ENCODE peak calls at places on chromosomes 4 and X, in six cellular contexts. H, N, E, O, L and U are unnamed samples.

GRCh38 chrX:111387470-111387869 is 24.5 kb downstream of the DCX start:
- DNase-seq in H (no peak), N (no peak), E (no peak), O (no peak), L (no peak), U (no peak)

GRCh38 chr4:27082786-27083185 is 222.1 kb downstream of the STIM2 start:
- DNase-seq in H (no peak), N (no peak), E (no peak), O (no peak), L (peak; percentile 3), U (no peak)

GRCh38 chr4:85489273-85489672 is 14.3 kb downstream of the ARHGAP24 start:
- DNase-seq in H (no peak), N (no peak), E (no peak), O (no peak), L (no peak), U (no peak)

GRCh38 chr4:37132351-37132989 is 112.1 kb upstream of the NWD2 start:
- DNase-seq in H (no peak), N (no peak), E (no peak), O (no peak), L (no peak), U (peak; percentile 0)

GRCh38 chr4:8340721-8341680 is 71.4 kb downstream of the HTRA3 start:
- DNase-seq in H (no peak), N (no peak), E (no peak), O (no peak), L (peak; percentile 50), U (no peak)

GRCh38 chr4:141569141-141569540 is 67.2 kb upstream of the IL15 start:
- DNase-seq in H (no peak), N (no peak), E (no peak), O (peak; percentile 4), L (no peak), U (no peak)

GRCh38 chr4:86670739-86671138 is 76.6 kb downstream of the PTPN13 start:
- DNase-seq in H (no peak), N (peak; percentile 63), E (peak; percentile 6), O (peak; percentile 29), L (no peak), U (no peak)

GRCh38 chr4:104577405-104577804 is 82.7 kb upstream of the CXXC4 start:
- DNase-seq in H (no peak), N (no peak), E (no peak), O (no peak), L (no peak), U (no peak)

GRCh38 chrX:112043997-112044396 is 38.6 kb downstream of the TRPC5 start:
- DNase-seq in H (peak; percentile 50), N (peak; percentile 38), E (no peak), O (no peak), L (no peak), U (peak; percentile 15)

GRCh38 chrX:150364347-150365050 is 1.4 kb downstream of the MAMLD1 start:
- DNase-seq in H (no peak), N (no peak), E (no peak), O (no peak), L (peak; percentile 24), U (no peak)

GRCh38 chr4:75011131-75011795 is 78.3 kb downstream of the PARM1 start:
- DNase-seq in H (no peak), N (no peak), E (no peak), O (no peak), L (no peak), U (no peak)

GRCh38 chr4:163911891-163912290 is 417.4 kb downstream of the TMA16 start:
- DNase-seq in H (no peak), N (no peak), E (no peak), O (no peak), L (no peak), U (no peak)

GRCh38 chr4:170089274-170089742 is 448 bp downstream of the AADAT start:
- DNase-seq in H (no peak), N (no peak), E (no peak), O (peak; percentile 16), L (peak; percentile 42), U (peak; percentile 63)

GRCh38 chr4:94244087-94244828 is 36.6 kb downstream of the SMARCAD1 start:
- DNase-seq in H (no peak), N (no peak), E (no peak), O (no peak), L (no peak), U (no peak)

GRCh38 chrX:115562492-115562872 is 1.5 kb downstream of the PLS3 start:
- DNase-seq in H (no peak), N (peak; percentile 66), E (no peak), O (no peak), L (peak; percentile 19), U (no peak)

GRCh38 chr4:23788460-23788859 is 101.4 kb downstream of the PPARGC1A start:
- DNase-seq in H (no peak), N (peak; percentile 41), E (no peak), O (no peak), L (no peak), U (no peak)

GRCh38 chr4:144338148-144338547 is 197.6 kb upstream of the GYPA start:
- DNase-seq in H (peak; percentile 31), N (no peak), E (no peak), O (no peak), L (no peak), U (peak; percentile 95)

DNA sequence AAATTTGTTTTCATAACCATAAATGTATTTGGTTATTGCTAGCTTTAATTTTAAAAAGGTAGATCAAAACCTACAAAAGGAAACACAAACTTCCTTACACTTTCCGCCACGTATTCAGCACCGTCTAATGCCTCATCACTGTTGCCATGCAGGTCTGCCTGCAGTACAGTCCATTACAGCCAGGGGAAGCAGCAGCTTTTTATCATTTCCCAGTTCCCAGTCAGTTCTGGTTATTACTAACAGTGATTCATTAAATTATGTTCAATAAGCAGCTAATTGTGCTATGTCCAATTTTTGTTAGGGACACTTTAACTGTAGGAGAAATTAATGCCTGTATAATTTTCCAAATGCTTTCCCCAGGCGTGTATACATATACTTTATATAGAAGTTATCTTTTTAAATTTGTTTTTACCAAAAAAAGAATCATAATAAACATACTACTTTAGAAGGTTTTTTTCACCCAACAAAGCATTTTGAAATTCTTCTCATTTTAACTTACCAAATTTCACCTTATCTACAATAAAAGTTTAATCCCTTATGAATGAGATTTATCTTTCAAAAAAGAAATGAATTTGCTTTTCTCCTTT is 93.3 kb downstream of the ANXA3 start:
- DNase-seq in H (peak; percentile 68), N (peak; percentile 39), E (peak; percentile 56), O (peak; percentile 61), L (peak; percentile 76), U (peak; percentile 75)
- H3K4me3 ChIP-seq in H (no peak overlapping the region), N (peak overlapping the region; percentile 48), E (no peak overlapping the region), O (no peak overlapping the region), L (no peak overlapping the region), U (no peak overlapping the region)

GRCh38 chr4:181225616-181226261 is 1017.5 kb upstream of the TENM3 start:
- DNase-seq in H (no peak), N (no peak), E (no peak), O (no peak), L (no peak), U (no peak)
- H3K4me3 ChIP-seq in H (no peak overlapping the region), N (no peak overlapping the region), E (no peak overlapping the region), O (no peak overlapping the region), L (no peak overlapping the region), U (no peak overlapping the region)

DNA sequence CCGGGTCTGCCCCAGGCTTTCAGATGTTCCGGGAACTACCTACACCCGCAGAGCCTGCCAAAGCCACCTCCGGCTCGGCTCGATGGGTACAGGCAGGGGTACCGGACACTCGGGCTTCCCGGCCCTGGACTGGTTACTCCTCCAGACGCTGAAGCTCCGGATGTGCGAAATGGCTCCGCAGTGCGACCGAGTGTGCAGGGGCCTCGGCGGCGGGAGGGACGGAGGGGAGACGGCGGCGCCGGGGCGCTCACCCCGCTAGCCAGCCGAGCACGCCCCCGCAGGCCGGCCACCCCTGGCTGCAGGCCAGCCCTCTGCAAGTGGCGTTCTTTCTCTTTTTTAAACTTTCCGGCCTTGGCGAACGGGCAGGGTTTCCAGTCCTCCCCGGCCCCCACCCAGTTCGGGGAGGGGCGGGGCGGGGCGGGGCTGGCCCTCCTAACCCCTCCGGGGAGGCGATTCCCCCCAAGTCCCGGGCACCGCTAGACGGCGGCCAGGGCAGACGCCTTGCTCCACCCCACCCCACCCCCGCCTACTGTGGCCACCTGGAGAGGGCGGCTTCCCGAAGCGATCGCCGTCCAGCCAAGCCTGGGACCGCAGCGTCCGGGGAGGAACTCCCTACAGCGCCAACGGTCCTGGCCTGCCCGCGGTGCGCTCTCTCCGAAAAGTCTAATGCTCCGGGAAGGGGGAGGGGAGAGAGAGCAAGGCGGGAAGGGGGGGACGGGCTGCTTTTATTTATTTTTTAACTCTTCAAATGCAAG is 7.5 kb downstream of the BCOR start:
- DNase-seq in H (no peak), N (no peak), E (no peak), O (no peak), L (no peak), U (no peak)
- H3K4me3 ChIP-seq in H (no peak overlapping the region), N (no peak overlapping the region), E (peak overlapping the region; percentile 36), O (peak overlapping the region; percentile 31), L (peak overlapping the region; percentile 12), U (no peak overlapping the region)

DNA sequence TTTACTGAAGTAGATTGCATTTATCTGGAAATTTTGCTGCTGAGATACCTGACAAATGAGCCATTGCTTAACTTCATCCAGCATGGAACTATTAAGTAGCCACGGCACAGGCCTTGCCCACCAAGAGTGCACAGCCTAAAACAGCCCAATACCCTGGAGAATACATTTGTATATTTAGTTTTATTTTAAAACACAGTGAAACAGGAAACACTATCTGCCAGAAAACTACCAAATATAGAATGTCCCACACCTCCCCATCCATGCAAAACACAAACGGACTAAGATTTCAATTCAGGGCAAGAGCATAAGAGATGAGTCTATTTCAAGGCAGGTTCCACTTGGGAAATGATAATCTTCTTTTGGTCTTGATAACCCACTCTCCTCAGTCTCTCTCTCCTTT is 57.1 kb downstream of the MAML3 start:
- DNase-seq in H (no peak), N (no peak), E (no peak), O (no peak), L (no peak), U (no peak)
- H3K4me3 ChIP-seq in H (no peak overlapping the region), N (peak overlapping the region; percentile 37), E (no peak overlapping the region), O (no peak overlapping the region), L (no peak overlapping the region), U (no peak overlapping the region)

DNA sequence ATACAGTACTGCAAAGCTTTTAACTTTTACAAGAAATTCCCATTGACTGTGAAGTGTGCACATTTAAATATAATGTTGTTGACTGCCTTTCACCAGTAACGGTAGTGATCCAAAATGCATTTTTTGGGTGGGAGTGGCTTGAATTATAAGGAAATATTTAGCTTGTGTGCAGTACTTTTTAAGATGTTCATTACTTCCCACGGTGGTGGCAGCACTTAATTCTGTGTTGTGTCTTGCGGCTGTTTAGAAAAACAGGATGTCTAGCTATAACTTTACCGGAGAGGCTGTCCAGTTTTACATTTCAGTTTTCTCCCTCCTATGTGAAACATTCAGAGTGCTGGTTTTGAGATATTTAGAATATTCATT is 1.7 kb downstream of the TMEM131L start:
- DNase-seq in H (no peak), N (no peak), E (no peak), O (no peak), L (no peak), U (peak; percentile 61)
- H3K4me3 ChIP-seq in H (peak overlapping the region; percentile 96), N (peak overlapping the region; percentile 87), E (peak overlapping the region; percentile 89), O (peak overlapping the region; percentile 87), L (peak overlapping the region; percentile 84), U (peak overlapping the region; percentile 87)